ENCODE peak calls at places on chromosomes 12 and 14, in ten cellular contexts. C is G401; R is left colon; E is GOT3; Y is stimulated activated CD4-positive, alpha-beta T cell treated with anti-CD3 and anti-CD28 coated beads, Interleukin-2, amount 100 ng/mL, for 4 hours; A is stimulated activated naive CD8-positive, alpha-beta T cell treated with anti-CD3 and anti-CD28 coated beads, Interleukin-15, Interleukin-2, amounts not matched to agents 100 U/mL and 50 U/mL, for 24 hours; M is naive thymus-derived CD8-positive, alpha-beta T cell; I is HFFc6; B is WTC11; N is endothelial cell. F is an unnamed sample.

GRCh38 chr12:82357845-82358199 is 365 bp downstream of the CCDC59 start:
- DNase-seq in C (no peak), R (no peak), E (no peak), Y (no peak), A (no peak), M (no peak), I (no peak), B (no peak), N (no peak), F (no peak)

GRCh38 chr14:102120888-102121287 is 18.8 kb upstream of the WDR20 start:
- DNase-seq in C (no peak), R (no peak), E (no peak), Y (no peak), A (no peak), M (no peak), I (no peak), B (no peak), N (no peak), F (no peak)

GRCh38 chr12:62291888-62292760 is 31.9 kb downstream of the USP15 start:
- DNase-seq in C (no peak), R (no peak), E (no peak), Y (peak; percentile 8), A (peak; percentile 57), M (no peak), I (no peak), B (no peak), N (no peak), F (no peak)

GRCh38 chr12:69258655-69259054 is 19.3 kb downstream of the CPSF6 start:
- DNase-seq in C (no peak), R (no peak), E (no peak), Y (no peak), A (no peak), M (no peak), I (no peak), B (no peak), N (no peak), F (no peak)

GRCh38 chr12:124776126-124776513 is 87.5 kb downstream of the SCARB1 start:
- DNase-seq in C (no peak), R (no peak), E (no peak), Y (no peak), A (no peak), M (no peak), I (no peak), B (no peak), N (no peak), F (no peak)

GRCh38 chr14:97058071-97058470 is 260.9 kb downstream of the VRK1 start:
- DNase-seq in C (no peak), R (no peak), E (no peak), Y (no peak), A (no peak), M (no peak), I (no peak), B (no peak), N (no peak), F (no peak)

GRCh38 chr14:56004807-56005579 is 113.2 kb upstream of the PELI2 start:
- DNase-seq in C (no peak), R (peak; percentile 67), E (no peak), Y (no peak), A (peak; percentile 15), M (no peak), I (peak; percentile 35), B (no peak), N (no peak), F (peak; percentile 6)

GRCh38 chr12:106086696-106087095 is 52.1 kb downstream of the NUAK1 start:
- DNase-seq in C (no peak), R (no peak), E (no peak), Y (no peak), A (no peak), M (no peak), I (no peak), B (no peak), N (no peak), F (no peak)

GRCh38 chr12:101407054-101407437 is 526 bp downstream of the ARL1 start:
- DNase-seq in C (peak; percentile 32), R (no peak), E (no peak), Y (no peak), A (no peak), M (peak; percentile 1), I (no peak), B (no peak), N (no peak), F (no peak)

GRCh38 chr12:121241203-121241970 is 31.5 kb downstream of the P2RX4 start:
- DNase-seq in C (no peak), R (no peak), E (no peak), Y (no peak), A (no peak), M (no peak), I (no peak), B (no peak), N (no peak), F (no peak)

GRCh38 chr12:112973016-112973711 is 5.2 kb upstream of the OAS2 start:
- DNase-seq in C (no peak), R (no peak), E (no peak), Y (no peak), A (no peak), M (no peak), I (no peak), B (no peak), N (no peak), F (no peak)

GRCh38 chr14:34554540-34555250 is 15.2 kb upstream of the EAPP start:
- DNase-seq in C (peak; percentile 40), R (no peak), E (no peak), Y (no peak), A (no peak), M (no peak), I (peak; percentile 95), B (no peak), N (no peak), F (no peak)

GRCh38 chr14:68232643-68233055 is 413.1 kb downstream of the RAD51B start:
- DNase-seq in C (peak; percentile 36), R (no peak), E (no peak), Y (no peak), A (peak; percentile 41), M (no peak), I (peak; percentile 97), B (no peak), N (no peak), F (no peak)

GRCh38 chr14:75979071-75979571 is 2.7 kb downstream of the TGFB3 start:
- DNase-seq in C (no peak), R (peak; percentile 38), E (no peak), Y (no peak), A (peak; percentile 46), M (no peak), I (peak; percentile 24), B (peak; percentile 72), N (peak; percentile 53), F (no peak)

GRCh38 chr12:132327351-132328171 is 1.8 kb downstream of the GALNT9 start:
- DNase-seq in C (peak; percentile 98), R (peak; percentile 33), E (peak; percentile 15), Y (peak; percentile 69), A (peak; percentile 76), M (peak; percentile 10), I (peak; percentile 90), B (no peak), N (no peak), F (no peak)

GRCh38 chr12:124297856-124298255 is 3.0 kb downstream of the RFLNA start:
- DNase-seq in C (no peak), R (no peak), E (no peak), Y (no peak), A (no peak), M (no peak), I (no peak), B (no peak), N (no peak), F (no peak)

GRCh38 chr12:24595652-24596235 is 353.2 kb downstream of the BCAT1 start:
- DNase-seq in C (no peak), R (no peak), E (no peak), Y (no peak), A (no peak), M (no peak), I (no peak), B (no peak), N (peak; percentile 25), F (no peak)

GRCh38 chr12:104482748-104483147 is 26.0 kb downstream of the CHST11 start:
- DNase-seq in C (peak; percentile 59), R (no peak), E (no peak), Y (no peak), A (no peak), M (no peak), I (no peak), B (no peak), N (no peak), F (no peak)

GRCh38 chr14:93824518-93825234 is 36.4 kb upstream of the PRIMA1 start:
- DNase-seq in C (no peak), R (no peak), E (no peak), Y (no peak), A (no peak), M (no peak), I (no peak), B (no peak), N (no peak), F (no peak)

GRCh38 chr12:67681941-67682340 is 33.4 kb downstream of the DYRK2 start:
- DNase-seq in C (no peak), R (no peak), E (no peak), Y (no peak), A (no peak), M (no peak), I (no peak), B (no peak), N (no peak), F (no peak)

GRCh38 chr14:22973217-22974032 is 8.9 kb downstream of the AJUBA start:
- DNase-seq in C (peak; percentile 68), R (peak; percentile 50), E (no peak), Y (no peak), A (peak; percentile 52), M (no peak), I (peak; percentile 72), B (peak; percentile 50), N (peak; percentile 61), F (peak; percentile 42)

GRCh38 chr12:26128180-26128579 is 3.3 kb upstream of the BHLHE41 start:
- DNase-seq in C (no peak), R (no peak), E (no peak), Y (no peak), A (no peak), M (no peak), I (peak; percentile 20), B (no peak), N (no peak), F (no peak)

GRCh38 chr14:105153739-105154475 is 14.7 kb downstream of the JAG2 start:
- DNase-seq in C (no peak), R (no peak), E (no peak), Y (no peak), A (no peak), M (no peak), I (no peak), B (no peak), N (no peak), F (no peak)

GRCh38 chr12:6953417-6954315 is 2.5 kb downstream of the PTPN6 start:
- DNase-seq in C (no peak), R (peak; percentile 63), E (no peak), Y (peak; percentile 87), A (peak; percentile 91), M (peak; percentile 80), I (no peak), B (no peak), N (peak; percentile 55), F (peak; percentile 78)

GRCh38 chr14:90758959-90759358 is 57.3 kb downstream of the TTC7B start:
- DNase-seq in C (peak; percentile 60), R (peak; percentile 52), E (no peak), Y (no peak), A (peak; percentile 24), M (no peak), I (no peak), B (no peak), N (peak; percentile 26), F (no peak)

GRCh38 chr14:57085801-57086200 is 182.9 kb downstream of the EXOC5 start:
- DNase-seq in C (peak; percentile 99), R (no peak), E (no peak), Y (no peak), A (no peak), M (no peak), I (no peak), B (no peak), N (no peak), F (no peak)

GRCh38 chr12:128784030-128784770 is 39.6 kb downstream of the SLC15A4 start:
- DNase-seq in C (no peak), R (no peak), E (no peak), Y (no peak), A (no peak), M (no peak), I (no peak), B (no peak), N (no peak), F (no peak)